ENCODE peak calls at places on chromosome 3, in four cellular contexts. G is H1, I is neuronal stem cell, M is IMR-90. B is an unnamed sample.

GRCh38 chr3:37150621-37151020 is 23.8 kb downstream of the LRRFIP2 start:
- DNase-seq in M (no peak), G (no peak), I (no peak), B (no peak)

GRCh38 chr3:188133646-188134045 is 20.3 kb upstream of the LPP start:
- DNase-seq in M (peak; percentile 46), I (no peak), G (no peak), B (no peak)

GRCh38 chr3:120839120-120839519 is 68.9 kb upstream of the STXBP5L start:
- DNase-seq in M (no peak), I (no peak), G (no peak), B (no peak)

GRCh38 chr3:191444569-191444968 is 16.4 kb upstream of the PYDC2 start:
- DNase-seq in G (no peak), I (no peak), M (no peak), B (no peak)

GRCh38 chr3:18127181-18127863 is 297.8 kb downstream of the SATB1 start:
- DNase-seq in I (no peak), G (no peak), M (no peak), B (no peak)

GRCh38 chr3:71317749-71318458 is 265.6 kb downstream of the FOXP1 start:
- DNase-seq in G (no peak), M (peak; percentile 77), I (no peak), B (no peak)

GRCh38 chr3:146033950-146034349 is 127.0 kb downstream of the PLOD2 start:
- DNase-seq in I (no peak), G (no peak), M (no peak), B (no peak)

GRCh38 chr3:194329566-194329965 is 21.6 kb downstream of the CPN2 start:
- DNase-seq in M (no peak), G (no peak), I (no peak), B (no peak)

GRCh38 chr3:4898454-4899313 is 80.6 kb upstream of the BHLHE40 start:
- DNase-seq in G (no peak), M (peak; percentile 9), I (no peak), B (no peak)

GRCh38 chr3:45210308-45211038 is 15.6 kb downstream of the TMEM158 start:
- DNase-seq in I (no peak), M (peak; percentile 80), G (peak; percentile 89), B (peak; percentile 90)

DNA sequence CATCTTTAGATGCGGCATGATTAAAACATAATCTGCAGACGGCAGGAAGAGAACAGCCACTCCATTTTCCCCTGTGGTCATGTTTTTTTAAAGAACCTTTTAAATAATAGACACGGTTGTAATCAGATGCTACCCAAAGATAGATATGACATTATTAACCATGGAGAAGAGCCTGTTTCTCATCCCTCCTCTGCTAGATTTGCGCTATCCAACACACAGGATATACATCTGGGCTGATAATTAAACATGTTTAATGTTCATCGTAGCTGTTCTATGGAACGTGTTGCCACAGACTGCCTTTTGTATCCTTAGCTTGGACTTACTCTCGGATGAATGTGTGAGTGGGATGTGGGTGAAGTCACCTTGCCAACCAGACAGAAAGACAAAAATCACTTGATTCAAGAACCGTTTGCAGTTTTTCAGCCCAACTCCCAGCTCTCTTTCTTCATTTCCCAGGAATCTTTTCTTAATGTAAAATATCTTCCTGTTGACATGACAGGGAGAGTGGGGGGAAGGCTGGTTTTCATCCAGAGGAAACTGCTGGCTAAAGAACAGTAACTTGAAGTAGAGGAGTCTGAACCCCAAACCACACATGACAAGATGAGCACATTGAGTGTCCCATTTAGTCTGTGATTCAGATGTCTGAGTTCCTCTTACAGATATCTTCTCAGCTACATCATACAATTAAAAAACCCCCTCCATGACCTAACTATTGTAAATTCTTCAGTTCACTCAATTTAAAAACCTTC is 118.6 kb upstream of the PRICKLE2 start:
- DNase-seq in I (no peak), G (no peak), M (peak; percentile 75), B (no peak)
- H3K14ac ChIP-seq in I (no peak overlapping the region), G (no peak overlapping the region), M (peak overlapping the region; percentile 77), B (no peak overlapping the region)

GRCh38 chr3:127817331-127817821 is 4.9 kb downstream of the MGLL start:
- DNase-seq in M (peak; percentile 84), G (no peak), I (no peak), B (no peak)

GRCh38 chr3:127815641-127816605 is 6.4 kb downstream of the MGLL start:
- DNase-seq in M (no peak), G (no peak), I (no peak), B (no peak)

GRCh38 chr3:127819086-127819485 is 3.2 kb downstream of the MGLL start:
- DNase-seq in G (no peak), I (no peak), M (no peak), B (no peak)

GRCh38 chr3:127815001-127815400 is 7.3 kb downstream of the MGLL start:
- DNase-seq in M (peak; percentile 63), G (no peak), I (no peak), B (no peak)

GRCh38 chr3:127816783-127817182 is 5.5 kb downstream of the MGLL start:
- DNase-seq in I (no peak), G (no peak), M (no peak), B (no peak)
- H3K14ac ChIP-seq in I (no peak overlapping the region), G (no peak overlapping the region), M (peak overlapping the region; percentile 62), B (no peak overlapping the region)

DNA sequence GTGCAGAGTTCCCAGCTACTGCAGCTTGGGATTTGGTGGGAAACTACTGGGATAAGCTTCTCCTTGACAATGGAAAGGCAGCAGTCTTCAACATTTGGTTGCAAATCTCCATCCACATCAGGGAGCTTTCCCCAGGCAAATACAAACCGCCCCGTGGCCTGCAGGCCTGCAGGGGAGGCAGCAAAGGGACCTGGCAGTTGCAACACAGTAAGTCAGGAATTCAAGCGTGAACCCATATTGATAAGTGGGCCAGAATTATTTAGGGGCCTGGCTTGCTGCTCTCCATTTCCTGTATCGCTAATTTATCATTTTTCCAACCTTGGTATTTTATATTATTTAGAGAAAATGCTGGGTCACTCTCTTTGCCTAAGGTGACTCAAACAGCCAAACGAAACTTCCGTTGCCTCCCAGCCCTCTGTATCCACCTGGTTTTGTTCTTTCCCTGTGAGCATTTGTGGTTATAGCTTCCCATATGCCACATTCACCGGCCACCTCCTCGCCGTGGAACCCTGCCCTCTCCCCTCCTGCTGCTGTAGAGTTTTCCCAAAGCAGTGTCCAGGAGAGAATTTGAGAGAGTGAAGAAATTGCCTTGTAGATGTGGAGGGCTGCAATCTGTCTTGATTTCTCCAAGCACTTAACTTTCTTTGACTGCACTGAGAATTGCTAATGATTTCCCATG is 34.8 kb downstream of the B3GALNT1 start:
- DNase-seq in G (no peak), M (no peak), I (no peak), B (no peak)
- H3K14ac ChIP-seq in G (no peak overlapping the region), M (no peak overlapping the region), I (peak overlapping the region; percentile 14), B (no peak overlapping the region)

DNA sequence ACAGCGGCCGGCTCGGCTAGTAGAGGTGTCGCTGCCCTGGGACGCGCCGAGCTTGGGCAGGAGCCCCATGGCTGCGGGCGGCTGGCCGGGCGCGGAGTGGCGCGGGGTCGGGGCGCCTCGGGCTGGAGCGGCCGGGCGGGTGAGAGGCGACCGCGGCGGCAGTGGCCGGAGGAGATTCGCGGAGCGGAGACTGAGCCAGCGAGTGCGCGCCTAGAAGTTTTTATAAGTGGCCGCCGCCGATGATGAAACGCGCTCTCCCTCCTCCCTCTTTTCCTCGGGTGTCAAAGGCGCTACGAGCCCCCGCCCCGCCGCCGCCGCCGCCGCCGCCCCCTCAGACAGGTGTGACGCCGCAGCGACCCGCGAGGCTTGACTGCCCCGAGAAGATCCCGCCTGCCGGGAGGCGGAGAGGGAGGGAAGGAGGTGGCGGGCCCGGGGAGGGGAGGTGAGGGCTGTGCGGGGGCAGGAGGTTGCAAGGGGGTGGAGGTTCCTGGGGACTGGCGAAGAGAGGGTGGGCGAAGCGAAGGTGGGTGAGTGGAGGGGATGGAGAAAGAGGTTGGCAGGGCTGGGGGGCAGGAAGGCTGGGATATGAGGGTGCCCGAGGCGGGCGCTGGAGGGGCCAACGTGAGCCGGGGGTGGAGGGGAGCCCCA is at the start of gene SLCO2A1:
- DNase-seq in I (peak; percentile 37), M (peak; percentile 11), G (peak; percentile 79), B (peak; percentile 66)
- H3K14ac ChIP-seq in I (peak within 1 kb of the TSS; percentile 40), M (no peak within 1 kb of the TSS), G (no peak within 1 kb of the TSS), B (no peak within 1 kb of the TSS)